ENCODE peak calls at places on chromosomes 4 and X, in five cellular contexts. F is CD8-positive, alpha-beta T cell; T is osteocyte; L is fibroblast of mammary gland; U is lung. N is an unnamed sample.

GRCh38 chrX:2550288-2551020 is 49.7 kb upstream of the DHRSX start:
- DNase-seq in T (no peak), L (no peak), F (no peak), U (no peak), N (no peak)

GRCh38 chr4:154720618-154721267 is 23.1 kb upstream of the LRAT start:
- DNase-seq in L (no peak), U (no peak), F (no peak), T (no peak), N (no peak)

GRCh38 chr4:472881-473574 is 25.9 kb downstream of the ZNF721 start:
- DNase-seq in L (peak), F (no peak), T (no peak), U (no peak), N (no peak)

GRCh38 chrX:47645530-47645929 is 4.8 kb downstream of the ELK1 start:
- DNase-seq in L (no peak), T (no peak), U (no peak), F (no peak), N (no peak)

GRCh38 chrX:78102100-78102499 is 1.9 kb upstream of the PGK1 start:
- DNase-seq in F (no peak), T (no peak), U (no peak), L (peak), N (no peak)

GRCh38 chr4:86554641-86555040 is 39.5 kb upstream of the PTPN13 start:
- DNase-seq in F (no peak), T (no peak), L (peak), U (no peak), N (no peak)

GRCh38 chrX:43940811-43941210 is 32.4 kb downstream of the NDP start:
- DNase-seq in L (peak), U (no peak), F (no peak), T (no peak), N (no peak)

GRCh38 chr4:53788011-53788410 is 196.7 kb upstream of the LNX1 start:
- DNase-seq in U (no peak), F (no peak), L (no peak), T (no peak), N (no peak)

GRCh38 chrX:17591741-17592110 is 145.6 kb upstream of the SCML1 start:
- DNase-seq in U (no peak), L (peak), T (no peak), F (no peak), N (no peak)

GRCh38 chr4:54840992-54841768 is 183.4 kb downstream of the KIT start:
- DNase-seq in U (no peak), L (peak), T (no peak), F (no peak), N (no peak)

GRCh38 chrX:132023896-132024386 is 839 bp downstream of the STK26 start:
- DNase-seq in L (peak), F (peak), T (no peak), U (peak), N (peak)

GRCh38 chr4:153223418-153223792 is 19.2 kb downstream of the TRIM2 start:
- DNase-seq in T (no peak), U (no peak), F (no peak), L (no peak), N (no peak)

GRCh38 chr4:151316645-151317044 is 8.8 kb downstream of the SH3D19 start:
- DNase-seq in T (no peak), L (no peak), U (no peak), F (no peak), N (no peak)

GRCh38 chr4:83112239-83112638 is 2.3 kb downstream of the PLAC8 start:
- DNase-seq in F (no peak), U (no peak), T (no peak), L (no peak), N (no peak)

GRCh38 chrX:10636337-10636736 is 16.0 kb upstream of the MID1 start:
- DNase-seq in L (peak), T (no peak), U (peak), F (no peak), N (no peak)

GRCh38 chr4:22202351-22203343 is 254.1 kb upstream of the KCNIP4 start:
- DNase-seq in L (no peak), F (no peak), T (no peak), U (no peak), N (no peak)

DNA sequence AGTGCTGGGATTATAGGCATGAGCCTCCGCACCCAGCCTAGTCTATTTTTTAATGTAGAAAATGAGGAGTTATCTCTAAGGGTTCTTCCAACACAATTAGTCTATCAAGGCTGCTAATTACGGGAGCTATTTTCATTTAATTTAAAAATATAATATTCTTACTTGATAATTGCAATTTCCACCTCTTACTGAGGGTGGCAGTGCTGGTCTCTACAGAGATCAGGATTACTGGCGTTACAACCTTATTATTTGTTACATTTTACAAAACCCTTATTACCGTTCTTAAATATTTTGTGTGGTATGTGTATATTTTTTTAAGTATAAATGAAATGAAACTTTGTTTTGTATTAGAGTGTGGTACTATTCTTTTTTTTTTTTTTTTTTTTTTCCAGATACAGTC is 17.6 kb upstream of the GK start:
- DNase-seq in F (no peak), T (no peak), U (no peak), L (no peak), N (no peak)
- TF ChIP-seq CTCF in F (peak), T (peak), U (peak), L (peak), N (peak)

GRCh38 chr4:4379540-4380087 is 7.3 kb upstream of the NSG1 start:
- DNase-seq in U (no peak), T (no peak), F (no peak), L (no peak), N (peak)
- TF ChIP-seq CTCF in U (no peak), T (no peak), F (no peak), L (no peak), N (no peak)

DNA sequence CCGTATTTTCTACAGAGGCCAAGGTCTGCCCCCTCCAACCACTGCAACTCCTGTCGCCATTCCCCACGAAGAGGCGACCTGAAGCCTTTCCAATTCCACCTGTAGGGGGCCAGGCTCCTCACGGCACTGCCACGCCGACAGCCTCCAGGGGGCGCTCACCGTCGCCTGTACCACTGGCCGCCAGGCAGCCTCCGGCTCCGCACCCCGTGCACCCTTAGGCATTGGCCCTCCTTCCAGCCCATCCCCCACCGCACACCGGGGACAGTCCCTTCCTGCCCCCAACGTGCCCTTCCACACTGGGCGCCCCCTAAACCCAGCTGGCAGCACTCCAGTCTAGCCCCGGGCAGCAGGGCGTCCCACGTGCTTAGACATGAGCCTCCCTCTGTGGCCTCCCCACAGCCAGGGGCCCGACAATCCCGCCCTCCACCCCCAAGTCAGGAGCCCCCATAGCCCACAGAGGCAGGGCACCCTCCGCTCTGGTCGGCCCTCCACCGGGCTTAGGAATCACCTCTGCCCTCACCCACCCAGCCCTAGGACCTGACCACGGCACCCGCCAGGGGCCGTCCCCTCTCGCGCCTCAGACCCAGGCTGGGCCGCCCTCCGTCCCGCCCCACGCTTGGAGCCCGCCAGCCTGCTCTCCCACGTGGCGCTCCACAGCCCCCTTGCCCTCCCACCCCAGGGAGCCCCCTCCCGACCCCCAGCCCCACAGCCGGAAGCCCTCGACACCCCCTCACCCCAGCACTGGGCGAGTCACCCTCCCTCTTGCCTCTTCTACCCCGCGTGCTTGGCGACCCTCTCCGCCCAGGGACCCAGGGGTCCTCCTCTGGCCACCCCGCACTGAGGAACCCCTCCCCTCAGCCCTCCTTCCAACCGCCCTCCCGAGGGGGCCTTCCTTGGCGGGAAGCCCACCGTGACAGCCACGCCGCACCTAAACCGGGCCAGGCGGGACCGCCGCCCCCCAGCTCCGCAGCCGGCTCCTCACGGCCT is 711 bp downstream of the PNMA6E start:
- DNase-seq in U (no peak), L (peak), T (no peak), F (peak), N (peak)
- TF ChIP-seq CTCF in U (peak), L (peak), T (peak), F (peak), N (peak)

GRCh38 chrX:20435913-20436312 is 169.2 kb upstream of the RPS6KA3 start:
- DNase-seq in F (no peak), L (no peak), T (no peak), U (no peak), N (no peak)

GRCh38 chrX:20431486-20431885 is 164.8 kb upstream of the RPS6KA3 start:
- DNase-seq in T (no peak), L (no peak), U (no peak), F (no peak), N (no peak)

GRCh38 chrX:20432746-20433374 is 166.2 kb upstream of the RPS6KA3 start:
- DNase-seq in L (peak), T (no peak), F (no peak), U (no peak), N (no peak)

GRCh38 chrX:20432048-20432447 is 165.3 kb upstream of the RPS6KA3 start:
- DNase-seq in L (peak), F (no peak), T (no peak), U (no peak), N (no peak)

GRCh38 chrX:20433376-20433775 is 166.7 kb upstream of the RPS6KA3 start:
- DNase-seq in F (no peak), T (no peak), L (no peak), U (no peak), N (no peak)
- TF ChIP-seq CTCF in F (no peak), T (no peak), L (no peak), U (no peak), N (no peak)

DNA sequence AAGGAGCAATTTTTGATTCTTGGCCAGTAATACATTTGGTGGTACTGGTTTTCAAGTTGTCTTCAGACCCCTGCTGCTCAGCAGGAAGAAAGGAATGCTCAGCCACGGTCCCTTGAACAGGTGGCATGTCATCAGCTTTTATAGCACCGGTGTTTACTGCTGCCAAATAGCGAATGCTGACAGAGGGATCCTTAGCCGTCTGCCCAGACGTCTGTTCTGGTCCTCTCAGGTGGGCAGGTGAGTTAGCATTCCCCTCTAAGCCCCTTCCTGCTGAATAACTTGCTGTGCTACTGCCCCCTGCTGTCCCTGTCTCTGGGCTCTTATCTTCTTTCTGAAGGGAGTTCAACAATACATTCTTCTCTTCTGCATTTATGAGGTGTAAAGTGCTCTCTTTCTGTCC is 28.4 kb downstream of the BOD1L1 start:
- DNase-seq in F (no peak), U (no peak), L (no peak), T (no peak), N (no peak)
- TF ChIP-seq CTCF in F (no peak), U (no peak), L (peak), T (peak), N (peak)